ENCODE peak calls at places on chromosome 13, in eight cellular contexts. N is stimulated activated CD8-positive, alpha-beta memory T cell treated with anti-CD3 and anti-CD28 coated beads, Interleukin-4, amount 100 ng/mL, for 24 hours; X is ascending aorta; V is T-helper 2 cell; B is HS-5; H is activated T-cell treated with anti-CD3 and anti-CD28 coated beads for 1 hour; G is HFFc6; Q is LoVo. W is an unnamed sample.

GRCh38 chr13:32205426-32206096 is 109.6 kb downstream of the ZAR1L start:
- DNase-seq in N (no peak), X (no peak), V (no peak), B (no peak), H (no peak), G (no peak), Q (no peak), W (no peak)

GRCh38 chr13:75492389-75492788 is 10.4 kb upstream of the TBC1D4 start:
- DNase-seq in N (no peak), X (no peak), V (no peak), B (no peak), H (no peak), G (peak), Q (no peak), W (no peak)

GRCh38 chr13:107765724-107766436 is 449.5 kb downstream of the LIG4 start:
- DNase-seq in N (no peak), X (no peak), V (no peak), B (no peak), H (no peak), G (no peak), Q (no peak), W (no peak)

GRCh38 chr13:47327856-47328255 is 431.0 kb upstream of the HTR2A start:
- DNase-seq in N (no peak), X (no peak), V (no peak), B (no peak), H (no peak), G (no peak), Q (no peak), W (no peak)

GRCh38 chr13:113151745-113152707 is 6.4 kb upstream of the PROZ start:
- DNase-seq in N (no peak), X (no peak), V (peak), B (no peak), H (no peak), G (peak), Q (no peak), W (peak)

GRCh38 chr13:40194204-40194806 is 472.1 kb downstream of the FOXO1 start:
- DNase-seq in N (no peak), X (no peak), V (no peak), B (no peak), H (no peak), G (no peak), Q (no peak), W (no peak)

GRCh38 chr13:79767126-79767525 is 286.2 kb downstream of the NDFIP2 start:
- DNase-seq in N (no peak), X (no peak), V (no peak), B (no peak), H (no peak), G (no peak), Q (no peak), W (no peak)

GRCh38 chr13:48749699-48750473 is 96.2 kb downstream of the CYSLTR2 start:
- DNase-seq in N (peak), X (peak), V (peak), B (peak), H (peak), G (peak), Q (peak), W (peak)

GRCh38 chr13:26895081-26895807 is 134.7 kb upstream of the GPR12 start:
- DNase-seq in N (no peak), X (no peak), V (no peak), B (no peak), H (no peak), G (no peak), Q (no peak), W (no peak)

GRCh38 chr13:44109986-44110640 is 230.4 kb downstream of the LACC1 start:
- DNase-seq in N (no peak), X (no peak), V (no peak), B (no peak), H (no peak), G (no peak), Q (peak), W (no peak)

GRCh38 chr13:46801831-46802230 is 4.9 kb upstream of the ESD start:
- DNase-seq in N (no peak), X (no peak), V (no peak), B (no peak), H (no peak), G (no peak), Q (no peak), W (no peak)

GRCh38 chr13:109670776-109671175 is 115.6 kb downstream of the IRS2 start:
- DNase-seq in N (no peak), X (no peak), V (no peak), B (no peak), H (no peak), G (no peak), Q (no peak), W (no peak)

GRCh38 chr13:80379245-80379644 is 38.3 kb upstream of the SPRY2 start:
- DNase-seq in N (no peak), X (no peak), V (no peak), B (peak), H (no peak), G (peak), Q (peak), W (peak)

GRCh38 chr13:32245555-32245954 is 69.6 kb downstream of the ZAR1L start:
- DNase-seq in N (no peak), X (no peak), V (no peak), B (no peak), H (no peak), G (no peak), Q (no peak), W (no peak)

W was measured in stromal cell of bone marrow.